ENCODE peak calls at places on chromosome 22, in nine cellular contexts. E, D, H, F, X, M, V, W and J are unnamed samples.

GRCh38 chr22:40235418-40235817 is 57.7 kb downstream of the TNRC6B start:
- DNase-seq in X (no peak), F (no peak), M (no peak), D (no peak), W (no peak), V (no peak), E (peak), H (no peak), J (no peak)

GRCh38 chr22:50724616-50725015 is 13.4 kb upstream of the ACR start:
- DNase-seq in W (no peak), E (no peak), D (no peak), H (no peak), X (no peak), F (no peak), V (no peak), M (no peak), J (no peak)

GRCh38 chr22:45626198-45626651 is 45.4 kb upstream of the ATXN10 start:
- DNase-seq in D (no peak), M (no peak), X (no peak), V (no peak), H (no peak), E (no peak), F (no peak), W (no peak), J (no peak)

GRCh38 chr22:46076651-46077339 is 73.5 kb upstream of the PPARA start:
- DNase-seq in D (no peak), W (no peak), V (no peak), H (no peak), M (peak), F (peak), E (peak), X (peak), J (peak)

GRCh38 chr22:45400046-45400445 is 13.4 kb downstream of the SMC1B start:
- DNase-seq in X (no peak), F (no peak), V (no peak), E (no peak), H (no peak), M (no peak), D (no peak), W (no peak), J (no peak)

GRCh38 chr22:46681010-46681409 is 57.0 kb downstream of the CERK start:
- DNase-seq in D (no peak), X (no peak), V (peak), H (peak), M (no peak), E (no peak), W (no peak), F (peak), J (no peak)

GRCh38 chr22:38861170-38861874 is 10.7 kb downstream of the CBX6 start:
- DNase-seq in D (no peak), X (peak), M (no peak), H (no peak), E (no peak), V (no peak), F (no peak), W (no peak), J (no peak)

GRCh38 chr22:46574438-46574992 is 37.1 kb upstream of the CELSR1 start:
- DNase-seq in V (no peak), H (no peak), E (no peak), F (no peak), M (no peak), X (no peak), D (no peak), W (no peak), J (no peak)

GRCh38 chr22:37381489-37381888 is 45.8 kb downstream of the ELFN2 start:
- DNase-seq in D (no peak), H (no peak), E (no peak), V (no peak), M (no peak), X (no peak), F (no peak), W (no peak), J (no peak)

GRCh38 chr22:36731916-36732315 is 28.4 kb upstream of the CACNG2 start:
- DNase-seq in M (no peak), F (no peak), D (no peak), W (no peak), H (no peak), X (no peak), E (no peak), V (no peak), J (no peak)

GRCh38 chr22:30908051-30908461 is 60.5 kb downstream of the MORC2 start:
- DNase-seq in W (no peak), X (no peak), H (no peak), F (no peak), M (no peak), D (no peak), E (no peak), V (no peak), J (no peak)

GRCh38 chr22:23533328-23533762 is 46.7 kb downstream of the IGLL1 start:
- DNase-seq in F (peak), D (peak), E (peak), X (no peak), M (peak), V (peak), H (peak), W (no peak), J (no peak)

GRCh38 chr22:37777122-37777687 is 30.5 kb upstream of the GCAT start:
- DNase-seq in W (no peak), F (no peak), M (peak), E (peak), X (peak), H (peak), D (peak), V (peak), J (peak)